ENCODE peak calls at places on chromosome 17, in four cellular contexts. One of them, this sample, is unnamed.

GRCh38 chr17:82250868-82251500 is 22.1 kb downstream of the SLC16A3 start:
- DNase-seq in body of pancreas: no peak
- DNase-seq in heart right ventricle: no peak
- DNase-seq in pancreas: no peak
- DNase-seq in this sample: no peak

GRCh38 chr17:17491031-17491471 is 5.1 kb downstream of the RASD1 start:
- DNase-seq in pancreas: no peak
- DNase-seq in body of pancreas: no peak
- DNase-seq in heart right ventricle: no peak
- DNase-seq in this sample: no peak

GRCh38 chr17:78120971-78121800 is 7.4 kb downstream of the TMC6 start:
- DNase-seq in heart right ventricle: peak; percentile 13
- DNase-seq in pancreas: no peak
- DNase-seq in body of pancreas: no peak
- DNase-seq in this sample: no peak

GRCh38 chr17:78041401-78042179 is 83.1 kb downstream of the TNRC6C start:
- DNase-seq in body of pancreas: no peak
- DNase-seq in heart right ventricle: no peak
- DNase-seq in pancreas: no peak
- DNase-seq in this sample: no peak

GRCh38 chr17:77959216-77959925 is 868 bp downstream of the TNRC6C start:
- DNase-seq in heart right ventricle: peak; percentile 26
- DNase-seq in body of pancreas: no peak
- DNase-seq in pancreas: peak; percentile 30
- DNase-seq in this sample: no peak

GRCh38 chr17:80501739-80502577 is 25.6 kb upstream of the NPTX1 start:
- DNase-seq in pancreas: no peak
- DNase-seq in heart right ventricle: no peak
- DNase-seq in body of pancreas: no peak
- DNase-seq in this sample: no peak

GRCh38 chr17:74393323-74393942 is 26.1 kb downstream of the GPR142 start:
- DNase-seq in pancreas: no peak
- DNase-seq in body of pancreas: no peak
- DNase-seq in heart right ventricle: no peak
- DNase-seq in this sample: no peak

GRCh38 chr17:8062435-8062806 is 23.6 kb downstream of the ALOX15B start:
- DNase-seq in pancreas: no peak
- DNase-seq in body of pancreas: no peak
- DNase-seq in heart right ventricle: no peak
- DNase-seq in this sample: no peak

GRCh38 chr17:77930780-77931768 is 27.4 kb upstream of the TNRC6C start:
- DNase-seq in pancreas: no peak
- DNase-seq in heart right ventricle: no peak
- DNase-seq in body of pancreas: no peak
- DNase-seq in this sample: no peak

GRCh38 chr17:20243524-20243923 is 223.8 kb downstream of the LGALS9B start:
- DNase-seq in heart right ventricle: no peak
- DNase-seq in pancreas: no peak
- DNase-seq in body of pancreas: no peak
- DNase-seq in this sample: no peak

GRCh38 chr17:48577946-48578615 is at the start of gene HOXB4:
- DNase-seq in body of pancreas: no peak
- DNase-seq in heart right ventricle: peak; percentile 52
- DNase-seq in pancreas: no peak
- DNase-seq in this sample: peak; percentile 60

GRCh38 chr17:12386240-12386639 is 279.4 kb upstream of the MYOCD start:
- DNase-seq in body of pancreas: no peak
- DNase-seq in pancreas: no peak
- DNase-seq in heart right ventricle: no peak
- DNase-seq in this sample: no peak

GRCh38 chr17:82862191-82862590 is 22.4 kb upstream of the ZNF750 start:
- DNase-seq in heart right ventricle: no peak
- DNase-seq in pancreas: no peak
- DNase-seq in body of pancreas: no peak
- DNase-seq in this sample: no peak

GRCh38 chr17:55416470-55417052 is 5.1 kb downstream of the MMD start:
- DNase-seq in pancreas: no peak
- DNase-seq in body of pancreas: no peak
- DNase-seq in heart right ventricle: no peak
- DNase-seq in this sample: no peak

GRCh38 chr17:81492706-81493105 is 19.9 kb downstream of the ACTG1 start:
- DNase-seq in body of pancreas: no peak
- DNase-seq in heart right ventricle: peak; percentile 4
- DNase-seq in pancreas: no peak
- DNase-seq in this sample: no peak

GRCh38 chr17:61805399-61805798 is 57.9 kb downstream of the BRIP1 start:
- DNase-seq in body of pancreas: no peak
- DNase-seq in pancreas: no peak
- DNase-seq in heart right ventricle: no peak
- DNase-seq in this sample: no peak

DNA sequence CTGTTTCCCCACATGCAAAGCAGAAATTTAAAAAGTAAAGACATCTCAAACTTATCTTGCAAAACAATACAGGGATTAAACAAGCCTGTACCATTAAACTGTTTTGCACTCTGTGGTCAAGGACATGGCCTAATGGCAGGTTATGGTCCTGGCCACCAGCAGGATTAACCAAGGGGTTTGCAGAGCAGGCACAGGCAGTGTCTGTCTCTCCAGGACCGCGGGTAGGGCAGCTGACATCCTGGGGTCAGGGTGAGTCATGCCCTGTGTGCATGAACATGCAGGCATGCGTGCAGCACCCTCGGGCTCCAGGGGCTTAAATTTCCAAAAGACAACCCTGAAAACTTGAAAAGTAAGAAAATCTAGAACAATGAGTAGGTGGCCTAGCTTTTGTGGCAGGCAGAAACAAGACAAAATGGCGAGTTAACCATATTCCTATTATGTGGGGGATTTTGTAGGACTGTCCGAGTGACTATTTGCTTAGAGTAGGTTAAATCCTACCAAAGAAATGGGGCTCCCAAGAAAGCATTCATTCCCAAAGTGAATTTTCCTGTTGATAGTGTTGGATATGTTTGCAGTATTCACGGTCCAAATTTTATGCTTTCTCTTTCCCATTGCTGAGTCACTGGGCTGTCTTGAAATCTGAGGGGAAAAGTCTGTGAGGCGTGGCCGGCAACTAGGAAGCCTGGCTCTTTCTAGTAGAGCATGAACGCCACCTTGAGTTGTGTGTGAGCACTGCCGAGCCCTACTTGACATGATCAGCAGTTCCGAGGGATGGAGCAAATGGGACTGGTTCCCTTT is 158.4 kb upstream of the FAM20A start:
- DNase-seq in heart right ventricle: peak; percentile 81
- DNase-seq in body of pancreas: peak; percentile 90
- DNase-seq in pancreas: peak; percentile 88
- DNase-seq in this sample: peak; percentile 87
- H3K27ac ChIP-seq in heart right ventricle: peak overlapping the region; percentile 80
- H3K27ac ChIP-seq in body of pancreas: peak overlapping the region; percentile 69
- H3K27ac ChIP-seq in pancreas: peak overlapping the region; percentile 60
- H3K27ac ChIP-seq in this sample: peak overlapping the region; percentile 84

GRCh38 chr17:43025290-43025657 is 243 bp downstream of the RND2 start:
- DNase-seq in heart right ventricle: no peak
- DNase-seq in pancreas: no peak
- DNase-seq in body of pancreas: no peak
- DNase-seq in this sample: no peak

GRCh38 chr17:43027091-43028032 is 2.3 kb downstream of the RND2 start:
- DNase-seq in heart right ventricle: no peak
- DNase-seq in body of pancreas: no peak
- DNase-seq in pancreas: no peak
- DNase-seq in this sample: no peak

GRCh38 chr17:43026610-43027009 is 1.6 kb downstream of the RND2 start:
- DNase-seq in body of pancreas: no peak
- DNase-seq in heart right ventricle: no peak
- DNase-seq in pancreas: no peak
- DNase-seq in this sample: no peak

GRCh38 chr17:43025766-43026537 is 921 bp downstream of the RND2 start:
- DNase-seq in pancreas: no peak
- DNase-seq in body of pancreas: no peak
- DNase-seq in heart right ventricle: no peak
- DNase-seq in this sample: no peak

GRCh38 chr17:43024407-43025289 is at the start of gene RND2:
- DNase-seq in body of pancreas: peak; percentile 90
- DNase-seq in pancreas: peak; percentile 85
- DNase-seq in heart right ventricle: peak; percentile 77
- DNase-seq in this sample: peak; percentile 90
- H3K27ac ChIP-seq in body of pancreas: peak within 1 kb of the TSS; percentile 33
- H3K27ac ChIP-seq in pancreas: peak within 1 kb of the TSS; percentile 31
- H3K27ac ChIP-seq in heart right ventricle: no peak within 1 kb of the TSS
- H3K27ac ChIP-seq in this sample: peak within 1 kb of the TSS; percentile 80

GRCh38 chr17:36913132-36913531 is 24.1 kb upstream of the LHX1 start:
- DNase-seq in heart right ventricle: no peak
- DNase-seq in body of pancreas: no peak
- DNase-seq in pancreas: no peak
- DNase-seq in this sample: no peak
- H3K27ac ChIP-seq in heart right ventricle: no peak overlapping the region
- H3K27ac ChIP-seq in body of pancreas: no peak overlapping the region
- H3K27ac ChIP-seq in pancreas: no peak overlapping the region
- H3K27ac ChIP-seq in this sample: no peak overlapping the region

GRCh38 chr17:67717624-67718324 is at the start of gene NOL11:
- DNase-seq in body of pancreas: peak; percentile 98
- DNase-seq in pancreas: peak; percentile 99
- DNase-seq in heart right ventricle: peak; percentile 99
- DNase-seq in this sample: peak; percentile 99

GRCh38 chr17:67717192-67717623 is 528 bp upstream of the NOL11 start:
- DNase-seq in pancreas: peak; percentile 31
- DNase-seq in body of pancreas: no peak
- DNase-seq in heart right ventricle: no peak
- DNase-seq in this sample: no peak

GRCh38 chr17:67716405-67716798 is 1.3 kb upstream of the NOL11 start:
- DNase-seq in body of pancreas: no peak
- DNase-seq in heart right ventricle: no peak
- DNase-seq in pancreas: no peak
- DNase-seq in this sample: no peak

GRCh38 chr17:67713169-67713568 is 4.6 kb upstream of the NOL11 start:
- DNase-seq in pancreas: no peak
- DNase-seq in body of pancreas: no peak
- DNase-seq in heart right ventricle: no peak
- DNase-seq in this sample: no peak

DNA sequence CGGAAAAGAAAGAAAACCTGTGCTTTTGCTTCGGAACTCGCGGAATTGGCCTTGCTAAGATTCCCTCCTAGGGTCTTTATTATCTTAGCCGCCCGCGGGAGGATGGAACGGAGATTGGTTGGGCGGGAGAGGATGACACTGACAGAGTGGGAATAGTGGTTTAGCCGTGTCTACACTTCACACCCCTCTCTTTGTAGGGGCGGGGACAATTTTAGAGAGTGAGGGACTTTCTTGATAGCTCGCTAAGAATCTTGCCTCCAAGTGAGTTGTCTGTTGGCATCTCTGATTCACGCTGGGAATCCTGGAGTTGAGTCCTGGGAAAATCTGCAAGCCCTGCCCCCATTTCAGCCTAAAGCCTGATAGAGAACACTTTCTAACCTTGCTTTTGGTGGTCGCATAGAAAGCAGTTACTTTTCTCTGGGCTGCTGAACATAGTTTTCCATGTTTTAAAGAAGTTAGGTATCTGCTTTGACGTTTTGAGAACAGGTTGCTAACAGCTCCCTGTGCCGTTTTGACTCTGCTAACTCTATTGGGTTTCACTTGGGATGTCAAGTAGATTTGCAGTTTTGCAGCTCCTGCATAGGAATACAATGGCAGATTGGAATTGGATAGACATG is 697 bp downstream of the NOL11 start:
- DNase-seq in heart right ventricle: no peak
- DNase-seq in body of pancreas: no peak
- DNase-seq in pancreas: no peak
- DNase-seq in this sample: no peak
- H3K27ac ChIP-seq in heart right ventricle: peak overlapping the region; percentile 88
- H3K27ac ChIP-seq in body of pancreas: peak overlapping the region; percentile 84
- H3K27ac ChIP-seq in pancreas: peak overlapping the region; percentile 84
- H3K27ac ChIP-seq in this sample: peak overlapping the region; percentile 82

GRCh38 chr17:883586-883962 is 96.0 kb downstream of the NXN start:
- DNase-seq in body of pancreas: no peak
- DNase-seq in pancreas: no peak
- DNase-seq in heart right ventricle: no peak
- DNase-seq in this sample: no peak
- H3K27ac ChIP-seq in body of pancreas: peak overlapping the region; percentile 27
- H3K27ac ChIP-seq in pancreas: no peak overlapping the region
- H3K27ac ChIP-seq in heart right ventricle: peak overlapping the region; percentile 82
- H3K27ac ChIP-seq in this sample: peak overlapping the region; percentile 17

GRCh38 chr17:49849711-49850610 is 2.1 kb upstream of the TAC4 start:
- DNase-seq in body of pancreas: no peak
- DNase-seq in pancreas: no peak
- DNase-seq in heart right ventricle: no peak
- DNase-seq in this sample: no peak

GRCh38 chr17:49853470-49854015 is 5.7 kb upstream of the TAC4 start:
- DNase-seq in heart right ventricle: no peak
- DNase-seq in pancreas: no peak
- DNase-seq in body of pancreas: no peak
- DNase-seq in this sample: no peak

GRCh38 chr17:49848739-49849138 is 870 bp upstream of the TAC4 start:
- DNase-seq in pancreas: no peak
- DNase-seq in heart right ventricle: no peak
- DNase-seq in body of pancreas: no peak
- DNase-seq in this sample: no peak

GRCh38 chr17:49851387-49852291 is 3.8 kb upstream of the TAC4 start:
- DNase-seq in heart right ventricle: peak; percentile 84
- DNase-seq in pancreas: peak; percentile 63
- DNase-seq in body of pancreas: peak; percentile 66
- DNase-seq in this sample: peak; percentile 75

GRCh38 chr17:49850772-49851386 is 3.0 kb upstream of the TAC4 start:
- DNase-seq in heart right ventricle: no peak
- DNase-seq in body of pancreas: no peak
- DNase-seq in pancreas: no peak
- DNase-seq in this sample: no peak
- H3K27ac ChIP-seq in heart right ventricle: peak overlapping the region; percentile 15
- H3K27ac ChIP-seq in body of pancreas: no peak overlapping the region
- H3K27ac ChIP-seq in pancreas: no peak overlapping the region
- H3K27ac ChIP-seq in this sample: peak overlapping the region; percentile 59

GRCh38 chr17:35972535-35972934 is 8.8 kb downstream of the CCL16 start:
- DNase-seq in pancreas: no peak
- DNase-seq in heart right ventricle: no peak
- DNase-seq in body of pancreas: no peak
- DNase-seq in this sample: no peak
- H3K27ac ChIP-seq in pancreas: no peak overlapping the region
- H3K27ac ChIP-seq in heart right ventricle: no peak overlapping the region
- H3K27ac ChIP-seq in body of pancreas: no peak overlapping the region
- H3K27ac ChIP-seq in this sample: no peak overlapping the region